ENCODE peak calls at places on chromosomes 13 and 19, in nine cellular contexts. E, O, P, I, M, W, G, B and L are unnamed samples. For H3K4me1, the result is how much of the 10 kb centered on the place peaks cover.

GRCh38 chr13:39524795-39525194 is 78.2 kb downstream of the LHFPL6 start:
- DNase-seq in E (no peak), O (no peak), P (no peak), I (no peak), M (no peak), W (no peak), G (no peak), B (no peak), L (no peak)

GRCh38 chr13:27064252-27064995 is 107.2 kb downstream of the USP12 start:
- DNase-seq in E (no peak), O (no peak), P (no peak), I (no peak), M (no peak), W (no peak), G (no peak), B (no peak), L (no peak)

GRCh38 chr19:54606891-54607781 is 13.7 kb downstream of the LILRA1 start:
- DNase-seq in E (no peak), O (no peak), P (no peak), I (no peak), M (no peak), W (no peak), G (no peak), B (no peak), L (no peak)

GRCh38 chr13:59691501-59692066 is 472.1 kb downstream of the DIAPH3 start:
- DNase-seq in E (no peak), O (no peak), P (no peak), I (peak), M (no peak), W (no peak), G (no peak), B (no peak), L (no peak)

GRCh38 chr13:88136098-88136790 is 465.1 kb downstream of the SLITRK5 start:
- DNase-seq in E (no peak), O (no peak), P (no peak), I (no peak), M (no peak), W (no peak), G (no peak), B (no peak), L (peak)

GRCh38 chr13:98761126-98761978 is 8.9 kb upstream of the SLC15A1 start:
- DNase-seq in E (no peak), O (no peak), P (peak), I (peak), M (no peak), W (no peak), G (no peak), B (no peak), L (no peak)

GRCh38 chr13:35953537-35954206 is 177.5 kb downstream of the DCLK1 start:
- DNase-seq in E (no peak), O (peak), P (peak), I (peak), M (peak), W (peak), G (peak), B (no peak), L (peak)

GRCh38 chr13:96629331-96629730 is 364.9 kb downstream of the OXGR1 start:
- DNase-seq in E (no peak), O (no peak), P (peak), I (no peak), M (no peak), W (no peak), G (no peak), B (no peak), L (no peak)

GRCh38 chr13:69108486-69108885 is 999.1 kb upstream of the ATXN8OS start:
- DNase-seq in E (no peak), O (no peak), P (no peak), I (no peak), M (no peak), W (no peak), G (no peak), B (no peak), L (no peak)

GRCh38 chr13:44317752-44318550 is 55.7 kb upstream of the SERP2 start:
- DNase-seq in E (no peak), O (no peak), P (peak), I (peak), M (no peak), W (no peak), G (no peak), B (no peak), L (no peak)

GRCh38 chr13:45473627-45474026 is 8.9 kb downstream of the COG3 start:
- DNase-seq in E (no peak), O (no peak), P (no peak), I (no peak), M (no peak), W (no peak), G (no peak), B (peak), L (no peak)

GRCh38 chr19:2974342-2974932 is 2.9 kb upstream of the TLE6 start:
- DNase-seq in E (no peak), O (no peak), P (no peak), I (peak), M (peak), W (no peak), G (peak), B (no peak), L (peak)

DNA sequence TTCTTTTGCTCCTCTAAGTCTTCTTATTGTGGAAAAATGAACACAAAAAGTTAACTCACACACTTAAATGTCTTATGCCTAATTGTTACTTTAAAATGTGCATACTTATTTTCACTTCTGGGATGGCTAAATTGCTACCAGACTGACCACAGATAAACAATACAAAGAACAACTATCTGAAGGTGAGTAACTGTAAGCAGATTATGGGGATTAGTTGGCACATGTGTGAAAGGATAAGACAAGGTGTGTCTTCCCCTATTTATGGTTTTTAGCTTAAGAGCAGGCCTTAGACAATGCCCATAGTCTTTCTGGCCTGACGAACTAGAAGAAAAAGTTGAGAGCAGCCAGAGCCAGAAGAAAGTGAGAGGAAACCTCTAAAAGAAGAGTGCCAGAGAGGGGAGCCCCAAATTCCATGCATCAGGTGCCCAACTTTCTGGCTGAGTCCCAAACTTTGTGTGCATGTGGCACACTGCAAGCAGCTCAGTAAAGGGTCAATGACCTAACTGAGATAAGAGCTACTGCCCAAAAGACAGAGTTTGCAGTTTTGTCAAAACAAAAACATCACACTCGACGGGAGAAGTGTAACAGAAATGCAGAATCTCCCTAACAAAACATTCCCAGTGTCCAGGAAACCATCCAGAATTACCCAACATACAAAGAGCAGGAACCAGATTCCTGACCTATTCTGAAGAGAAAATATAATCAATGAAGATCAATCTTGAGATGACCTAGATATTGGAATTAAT is 375.4 kb downstream of the KCNRG start:
- DNase-seq in E (no peak), O (no peak), P (no peak), I (no peak), M (no peak), W (no peak), G (no peak), B (no peak), L (no peak)
- H3K4me1 ChIP-seq in E (under half), O (under half), P (under half), I (under half), M (under half), W (under half), G (under half), B (under half), L (under half)

GRCh38 chr19:46603195-46603637 is 2.1 kb downstream of the CALM3 start:
- DNase-seq in E (no peak), O (peak), P (no peak), I (no peak), M (no peak), W (no peak), G (no peak), B (no peak), L (no peak)

GRCh38 chr19:46605356-46605821 is 4.3 kb downstream of the CALM3 start:
- DNase-seq in E (no peak), O (no peak), P (no peak), I (no peak), M (no peak), W (no peak), G (no peak), B (no peak), L (no peak)

GRCh38 chr19:46604781-46605355 is 3.7 kb downstream of the CALM3 start:
- DNase-seq in E (no peak), O (no peak), P (no peak), I (no peak), M (no peak), W (no peak), G (no peak), B (no peak), L (no peak)

GRCh38 chr19:46602392-46603194 is 1.5 kb downstream of the CALM3 start:
- DNase-seq in E (no peak), O (no peak), P (no peak), I (no peak), M (no peak), W (no peak), G (no peak), B (no peak), L (peak)

GRCh38 chr19:46603752-46604241 is 2.7 kb downstream of the CALM3 start:
- DNase-seq in E (no peak), O (no peak), P (no peak), I (no peak), M (no peak), W (no peak), G (no peak), B (no peak), L (no peak)
- H3K4me3 ChIP-seq in E (no peak), O (peak), P (no peak), I (peak), M (peak), W (peak), G (no peak), B (peak), L (no peak)

GRCh38 chr13:74134226-74134776 is at the start of gene KLF12:
- DNase-seq in E (peak), O (peak), P (peak), I (peak), M (peak), W (peak), G (peak), B (peak), L (peak)

GRCh38 chr13:74133657-74134201 is 475 bp downstream of the KLF12 start:
- DNase-seq in E (peak), O (peak), P (peak), I (peak), M (peak), W (peak), G (peak), B (peak), L (peak)

GRCh38 chr13:74132768-74133656 is 1.2 kb downstream of the KLF12 start:
- DNase-seq in E (peak), O (peak), P (peak), I (peak), M (peak), W (no peak), G (peak), B (peak), L (peak)

GRCh38 chr13:74131206-74131605 is 3.0 kb downstream of the KLF12 start:
- DNase-seq in E (no peak), O (no peak), P (no peak), I (no peak), M (no peak), W (no peak), G (no peak), B (no peak), L (no peak)

GRCh38 chr13:74132152-74132767 is 1.9 kb downstream of the KLF12 start:
- DNase-seq in E (no peak), O (no peak), P (peak), I (peak), M (no peak), W (no peak), G (no peak), B (peak), L (no peak)
- H3K4me1 ChIP-seq in E (under half), O (under half), P (under half), I (under half), M (half or more), W (under half), G (under half), B (under half), L (under half)

GRCh38 chr19:36526581-36526980 is 1.5 kb downstream of the ZNF260 start:
- DNase-seq in E (no peak), O (no peak), P (peak), I (peak), M (no peak), W (no peak), G (no peak), B (no peak), L (no peak)
- H3K4me3 ChIP-seq in E (no peak), O (no peak), P (peak), I (peak), M (peak), W (no peak), G (no peak), B (no peak), L (no peak)

DNA sequence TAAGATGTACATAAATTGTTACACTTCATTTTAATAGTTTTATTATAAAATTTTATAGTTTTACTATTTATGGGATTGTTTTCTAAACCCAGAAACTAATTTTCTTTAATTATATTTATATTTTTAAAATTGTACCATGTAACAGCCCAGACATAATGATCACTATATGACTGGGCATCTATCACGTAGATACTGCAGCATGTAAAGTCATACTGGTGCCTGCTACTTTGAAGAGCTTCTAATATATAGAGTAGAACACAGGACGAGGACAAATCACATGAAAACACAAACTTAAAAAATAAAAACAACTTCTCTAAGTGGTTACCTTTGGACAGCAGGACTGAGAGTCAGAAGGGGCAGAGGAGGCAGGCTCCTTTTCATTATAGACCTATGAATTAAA is 5.3 kb downstream of the ELF1 start:
- DNase-seq in E (no peak), O (no peak), P (no peak), I (no peak), M (no peak), W (no peak), G (no peak), B (no peak), L (no peak)
- H3K4me1 ChIP-seq in E (half or more), O (under half), P (under half), I (under half), M (under half), W (under half), G (under half), B (under half), L (under half)

GRCh38 chr19:1524206-1524971 is 512 bp downstream of the PLK5 start:
- DNase-seq in E (no peak), O (no peak), P (no peak), I (no peak), M (no peak), W (no peak), G (no peak), B (no peak), L (no peak)
- H3K4me3 ChIP-seq in E (no peak), O (no peak), P (no peak), I (no peak), M (peak), W (no peak), G (no peak), B (no peak), L (peak)

DNA sequence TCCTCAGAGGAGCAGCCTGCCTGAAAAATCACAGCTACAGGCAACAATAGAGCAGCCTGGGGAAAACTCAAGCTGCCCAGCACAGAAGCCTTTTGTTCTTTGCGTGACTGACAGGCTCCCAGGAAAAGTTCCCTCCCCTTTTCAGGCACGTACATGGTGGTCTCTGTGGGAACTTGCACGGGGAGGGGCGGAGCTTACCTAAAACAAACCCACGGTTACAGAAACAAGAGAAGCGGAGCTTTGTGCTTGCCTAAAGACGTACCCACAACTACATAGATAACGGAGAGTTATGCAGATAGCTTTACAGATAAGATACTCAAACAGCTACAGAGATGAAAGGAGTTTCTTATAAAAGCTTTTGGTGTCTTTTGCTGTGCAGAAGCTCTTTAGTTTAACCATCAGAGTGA is 11.4 kb downstream of the ETFB start:
- DNase-seq in E (no peak), O (no peak), P (peak), I (peak), M (no peak), W (no peak), G (no peak), B (no peak), L (no peak)
- H3K4me1 ChIP-seq in E (under half), O (under half), P (under half), I (under half), M (under half), W (under half), G (under half), B (under half), L (under half)

GRCh38 chr13:112969692-112970338 is 801 bp downstream of the MCF2L start:
- DNase-seq in E (no peak), O (peak), P (no peak), I (no peak), M (no peak), W (no peak), G (no peak), B (no peak), L (peak)
- H3K4me3 ChIP-seq in E (peak), O (peak), P (no peak), I (no peak), M (peak), W (peak), G (peak), B (peak), L (peak)